ENCODE peak calls at places on chromosome X, in nine cellular contexts. H, Q, A, Y, C, G, R, E and B are unnamed samples.

GRCh38 chrX:24144528-24144927 is 5.0 kb upstream of the ZFX start:
- DNase-seq in H (no peak), Q (no peak), A (no peak), Y (no peak), C (no peak), G (no peak), R (no peak), E (no peak), B (no peak)

GRCh38 chrX:56932653-56933339 is 62.5 kb downstream of the SPIN3 start:
- DNase-seq in H (no peak), Q (no peak), A (no peak), Y (no peak), C (no peak), G (no peak), R (no peak), E (no peak), B (no peak)

GRCh38 chrX:120485562-120486520 is 16.7 kb upstream of the LAMP2 start:
- DNase-seq in H (peak), Q (peak), A (peak), Y (peak), C (peak), G (peak), R (peak), E (peak), B (peak)

GRCh38 chrX:40272141-40272540 is 174.4 kb upstream of the BCOR start:
- DNase-seq in H (no peak), Q (no peak), A (no peak), Y (no peak), C (peak), G (no peak), R (no peak), E (no peak), B (no peak)

GRCh38 chrX:15816886-15817285 is 26.6 kb downstream of the ZRSR2 start:
- DNase-seq in H (peak), Q (peak), A (no peak), Y (no peak), C (peak), G (peak), R (peak), E (no peak), B (no peak)

GRCh38 chrX:71098302-71098701 is 2.7 kb downstream of the FOXO4 start:
- DNase-seq in H (peak), Q (peak), A (peak), Y (no peak), C (peak), G (no peak), R (peak), E (peak), B (peak)

GRCh38 chrX:153969125-153969903 is 2.3 kb downstream of the HCFC1 start:
- DNase-seq in H (no peak), Q (no peak), A (no peak), Y (no peak), C (no peak), G (no peak), R (no peak), E (no peak), B (no peak)

GRCh38 chrX:53883196-53883595 is 161.1 kb downstream of the PHF8 start:
- DNase-seq in H (no peak), Q (no peak), A (no peak), Y (no peak), C (no peak), G (no peak), R (no peak), E (no peak), B (no peak)

GRCh38 chrX:119407681-119408080 is 8.5 kb downstream of the SLC25A43 start:
- DNase-seq in H (no peak), Q (no peak), A (no peak), Y (no peak), C (peak), G (no peak), R (no peak), E (peak), B (no peak)

GRCh38 chrX:104335765-104336164 is 81.0 kb upstream of the ESX1 start:
- DNase-seq in H (no peak), Q (no peak), A (peak), Y (no peak), C (peak), G (no peak), R (peak), E (peak), B (no peak)

GRCh38 chrX:123215397-123216089 is 31.5 kb downstream of the GRIA3 start:
- DNase-seq in H (no peak), Q (no peak), A (no peak), Y (no peak), C (no peak), G (no peak), R (no peak), E (no peak), B (no peak)

GRCh38 chrX:9341305-9342201 is 123.3 kb upstream of the TBL1X start:
- DNase-seq in H (peak), Q (peak), A (no peak), Y (no peak), C (peak), G (peak), R (peak), E (peak), B (peak)

GRCh38 chrX:107123750-107124149 is 5.1 kb upstream of the RBM41 start:
- DNase-seq in H (no peak), Q (no peak), A (no peak), Y (no peak), C (no peak), G (no peak), R (no peak), E (peak), B (no peak)

GRCh38 chrX:10071451-10072163 is 85.2 kb upstream of the CLCN4 start:
- DNase-seq in H (no peak), Q (no peak), A (peak), Y (no peak), C (no peak), G (no peak), R (peak), E (no peak), B (no peak)

GRCh38 chrX:25599061-25599460 is 539.1 kb upstream of the MAGEB18 start:
- DNase-seq in H (no peak), Q (no peak), A (no peak), Y (no peak), C (peak), G (no peak), R (peak), E (peak), B (no peak)

GRCh38 chrX:16479206-16479869 is 170.6 kb upstream of the S100G start:
- DNase-seq in H (no peak), Q (no peak), A (peak), Y (no peak), C (peak), G (no peak), R (peak), E (peak), B (no peak)

GRCh38 chrX:100647739-100648138 is 3.7 kb downstream of the SRPX2 start:
- DNase-seq in H (no peak), Q (no peak), A (no peak), Y (no peak), C (peak), G (no peak), R (peak), E (no peak), B (no peak)

DNA sequence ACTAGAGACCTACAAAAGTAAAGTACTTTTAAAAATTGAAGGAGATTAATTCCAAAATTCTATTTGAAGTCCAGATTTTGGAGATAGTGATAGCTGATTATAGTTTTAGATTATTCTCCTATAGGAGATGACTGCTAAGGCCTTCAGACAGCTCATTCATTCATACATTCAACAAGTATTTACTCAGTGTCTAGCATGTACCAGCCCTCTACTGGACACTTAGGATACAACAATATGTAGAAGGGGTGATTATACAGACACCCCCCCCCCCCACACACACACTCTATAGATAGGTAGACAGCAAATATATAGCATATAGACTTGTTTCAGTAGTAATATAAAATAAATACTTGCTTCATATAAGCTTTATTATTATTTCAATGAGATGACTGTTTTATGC is 60.4 kb upstream of the TAF9B start:
- DNase-seq in H (peak), Q (peak), A (no peak), Y (no peak), C (no peak), G (no peak), R (peak), E (peak), B (no peak)
- TF ChIP-seq CTCF in H (peak), Q (peak), A (no peak), Y (peak), C (no peak), G (peak), R (peak), E (peak), B (peak)

GRCh38 chrX:114717921-114718320 is 134.0 kb downstream of the HTR2C start:
- DNase-seq in H (peak), Q (no peak), A (no peak), Y (peak), C (no peak), G (peak), R (no peak), E (no peak), B (no peak)
- TF ChIP-seq CTCF in H (peak), Q (peak), A (peak), Y (peak), C (no peak), G (peak), R (peak), E (peak), B (no peak)

GRCh38 chrX:46386511-46386910 is 158.7 kb downstream of the ZNF674 start:
- DNase-seq in H (no peak), Q (no peak), A (no peak), Y (no peak), C (no peak), G (no peak), R (peak), E (no peak), B (no peak)
- TF ChIP-seq CTCF in H (peak), Q (peak), A (peak), Y (peak), C (no peak), G (peak), R (peak), E (peak), B (no peak)

GRCh38 chrX:110435191-110435590 is 76.5 kb downstream of the RTL9 start:
- DNase-seq in H (no peak), Q (no peak), A (no peak), Y (no peak), C (no peak), G (no peak), R (no peak), E (no peak), B (no peak)
- TF ChIP-seq CTCF in H (no peak), Q (no peak), A (no peak), Y (no peak), C (no peak), G (no peak), R (no peak), E (no peak), B (no peak)

GRCh38 chrX:151796576-151796975 is 62.0 kb downstream of the CNGA2 start:
- DNase-seq in H (no peak), Q (no peak), A (no peak), Y (no peak), C (no peak), G (no peak), R (no peak), E (no peak), B (no peak)

GRCh38 chrX:151806967-151807540 is 72.5 kb downstream of the CNGA2 start:
- DNase-seq in H (no peak), Q (no peak), A (no peak), Y (no peak), C (no peak), G (no peak), R (no peak), E (no peak), B (no peak)

DNA sequence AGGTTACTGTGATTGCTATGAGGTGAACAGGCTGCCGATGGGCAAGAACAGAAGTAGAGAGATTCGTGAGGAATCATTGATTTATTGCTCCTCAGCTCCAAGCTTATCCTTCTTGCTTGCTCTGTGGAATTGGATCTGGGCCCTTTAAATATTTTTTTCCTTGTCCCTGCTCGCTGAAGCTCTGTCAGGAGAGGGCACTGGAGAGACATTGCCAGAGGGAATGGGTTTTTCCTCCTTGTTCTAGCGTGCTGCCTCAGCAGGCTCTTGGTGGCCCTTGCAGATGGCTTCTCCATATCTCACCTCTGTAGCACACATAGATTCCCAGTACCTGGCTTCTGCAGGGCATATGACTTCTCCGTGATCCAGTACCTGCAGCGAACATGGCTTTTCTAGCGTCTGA is 67.4 kb downstream of the CNGA2 start:
- DNase-seq in H (no peak), Q (no peak), A (no peak), Y (no peak), C (no peak), G (no peak), R (peak), E (peak), B (no peak)
- TF ChIP-seq CTCF in H (peak), Q (no peak), A (peak), Y (no peak), C (peak), G (peak), R (peak), E (peak), B (no peak)

GRCh38 chrX:49073641-49074575 is at the start of gene PRAF2:
- DNase-seq in H (peak), Q (peak), A (peak), Y (peak), C (peak), G (peak), R (peak), E (peak), B (peak)
- TF ChIP-seq CTCF in H (no peak), Q (no peak), A (no peak), Y (no peak), C (no peak), G (no peak), R (no peak), E (no peak), B (no peak)

DNA sequence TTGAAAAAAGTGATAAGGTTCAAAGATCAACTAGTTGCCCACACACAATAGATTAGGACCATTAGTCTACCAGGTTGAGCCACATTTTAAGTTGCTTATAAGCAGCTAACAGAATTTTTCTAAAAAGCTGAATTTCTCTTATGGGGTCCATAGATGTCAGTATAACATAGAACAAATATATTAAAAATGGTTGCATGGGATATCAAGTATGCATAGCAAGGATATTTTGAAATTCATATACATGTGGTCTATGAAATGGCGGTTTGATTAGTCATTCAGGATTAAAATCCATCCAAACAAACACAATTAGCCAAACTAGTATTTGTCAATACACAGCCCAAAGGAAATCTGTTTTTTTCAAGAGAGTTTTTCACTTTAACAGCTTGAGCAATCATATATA is 33.5 kb upstream of the AMOT start:
- DNase-seq in H (no peak), Q (no peak), A (no peak), Y (no peak), C (peak), G (no peak), R (peak), E (peak), B (no peak)
- TF ChIP-seq CTCF in H (peak), Q (peak), A (no peak), Y (peak), C (no peak), G (peak), R (peak), E (no peak), B (no peak)

GRCh38 chrX:50680990-50681389 is 133.0 kb downstream of the SHROOM4 start:
- DNase-seq in H (no peak), Q (no peak), A (no peak), Y (no peak), C (no peak), G (no peak), R (peak), E (peak), B (peak)
- TF ChIP-seq CTCF in H (peak), Q (peak), A (no peak), Y (peak), C (no peak), G (peak), R (peak), E (peak), B (peak)

GRCh38 chrX:50442426-50443116 is 28.1 kb downstream of the DGKK start:
- DNase-seq in H (no peak), Q (no peak), A (no peak), Y (no peak), C (no peak), G (no peak), R (no peak), E (no peak), B (no peak)

GRCh38 chrX:50452782-50453181 is 17.8 kb downstream of the DGKK start:
- DNase-seq in H (no peak), Q (no peak), A (no peak), Y (no peak), C (no peak), G (no peak), R (no peak), E (no peak), B (no peak)

GRCh38 chrX:50450324-50450723 is 20.3 kb downstream of the DGKK start:
- DNase-seq in H (no peak), Q (no peak), A (no peak), Y (no peak), C (no peak), G (no peak), R (no peak), E (no peak), B (no peak)

GRCh38 chrX:50447535-50447934 is 23.1 kb downstream of the DGKK start:
- DNase-seq in H (no peak), Q (no peak), A (no peak), Y (no peak), C (no peak), G (no peak), R (no peak), E (no peak), B (no peak)

DNA sequence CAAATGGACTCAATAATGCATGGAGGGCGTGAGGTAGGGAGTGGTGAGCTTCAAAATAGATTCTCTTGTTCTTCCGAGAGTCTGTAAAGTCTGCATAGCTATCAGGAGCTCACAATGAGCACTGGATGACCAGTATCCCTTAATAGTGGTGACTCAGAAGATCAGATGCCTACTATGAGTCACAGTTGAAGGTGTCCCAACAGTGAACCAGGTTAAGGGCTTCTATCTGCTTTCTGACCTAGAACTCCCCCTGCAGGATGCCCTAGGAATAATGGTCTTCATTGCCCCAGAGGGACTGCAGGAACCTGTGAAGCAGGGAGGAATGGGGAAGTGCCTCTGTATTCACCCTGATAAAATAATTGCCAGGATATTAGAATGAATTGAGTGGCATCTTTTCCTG is 22.1 kb downstream of the DGKK start:
- DNase-seq in H (no peak), Q (no peak), A (no peak), Y (no peak), C (no peak), G (no peak), R (no peak), E (peak), B (no peak)
- TF ChIP-seq CTCF in H (no peak), Q (peak), A (no peak), Y (no peak), C (no peak), G (peak), R (no peak), E (no peak), B (no peak)

GRCh38 chrX:46916273-46916672 is 4.1 kb downstream of the JADE3 start:
- DNase-seq in H (no peak), Q (no peak), A (no peak), Y (no peak), C (no peak), G (no peak), R (no peak), E (no peak), B (no peak)

GRCh38 chrX:46912098-46912672 is at the start of gene JADE3:
- DNase-seq in H (peak), Q (peak), A (peak), Y (peak), C (peak), G (peak), R (peak), E (peak), B (peak)

GRCh38 chrX:46913710-46914109 is 1.5 kb downstream of the JADE3 start:
- DNase-seq in H (peak), Q (no peak), A (peak), Y (peak), C (peak), G (no peak), R (peak), E (peak), B (no peak)

GRCh38 chrX:46910415-46910814 is 1.8 kb upstream of the JADE3 start:
- DNase-seq in H (no peak), Q (no peak), A (no peak), Y (no peak), C (no peak), G (no peak), R (no peak), E (no peak), B (no peak)

DNA sequence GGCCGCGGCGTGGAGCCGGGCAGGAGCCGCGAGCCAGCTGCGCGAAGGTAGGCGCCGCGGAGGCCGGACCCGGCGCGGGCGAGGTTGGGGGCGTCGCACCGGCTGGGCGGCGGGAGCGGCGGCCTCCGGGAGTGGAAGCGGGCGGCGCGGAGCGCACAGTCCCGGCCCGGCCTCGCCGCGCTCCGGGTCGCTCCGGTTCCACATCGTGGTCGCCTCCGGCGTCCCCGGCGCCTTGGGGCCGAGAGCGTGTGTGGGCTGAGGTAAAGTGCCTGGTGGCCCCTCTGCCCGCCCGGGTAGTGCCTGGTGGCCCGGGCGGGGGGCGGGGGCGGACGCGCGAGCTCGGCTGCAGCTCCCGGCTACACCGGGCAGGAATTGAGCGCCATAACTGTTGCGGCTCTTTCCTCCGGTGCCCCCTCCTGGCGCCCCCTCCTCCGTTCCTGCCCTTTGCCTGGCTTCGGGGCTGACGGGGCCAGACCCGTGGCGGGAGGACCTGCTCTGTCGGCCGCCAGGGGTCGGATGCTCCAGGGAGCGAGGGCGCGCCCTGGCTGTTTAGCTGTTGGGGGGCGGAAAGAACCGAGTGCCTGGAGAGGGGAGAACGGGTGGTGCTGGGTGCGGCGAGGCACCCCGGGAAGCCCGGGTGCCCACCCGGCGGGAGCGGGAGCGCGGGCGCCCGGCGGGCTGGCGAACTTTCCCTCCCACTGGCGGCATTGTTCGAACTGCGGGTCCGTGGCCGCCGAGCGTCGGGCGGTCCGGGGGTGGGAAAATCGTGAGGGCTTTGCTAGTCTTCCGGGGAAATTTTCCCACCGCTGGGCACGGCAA is 661 bp downstream of the JADE3 start:
- DNase-seq in H (peak), Q (peak), A (peak), Y (peak), C (peak), G (peak), R (peak), E (peak), B (peak)
- TF ChIP-seq CTCF in H (peak), Q (peak), A (peak), Y (peak), C (peak), G (peak), R (peak), E (peak), B (peak)